ENCODE peak calls at places on chromosomes 3 and 15, in four cellular contexts. H is glutamatergic neuron, F is coronary artery, J is astrocyte of the spinal cord. I is an unnamed sample.

GRCh38 chr3:102671005-102671404 is 236.2 kb downstream of the ZPLD1 start:
- DNase-seq in F (no peak), H (no peak), J (no peak), I (no peak)

GRCh38 chr15:74565381-74566085 is 24.5 kb downstream of the ARID3B start:
- DNase-seq in J (no peak), F (no peak), H (no peak), I (no peak)

GRCh38 chr3:55750525-55750924 is 263.4 kb upstream of the WNT5A start:
- DNase-seq in J (peak), H (no peak), F (no peak), I (peak)

GRCh38 chr3:24387493-24387892 is 107.2 kb downstream of the THRB start:
- DNase-seq in H (no peak), F (no peak), J (peak), I (peak)

GRCh38 chr15:97747342-97747741 is 213.2 kb upstream of the ARRDC4 start:
- DNase-seq in F (no peak), J (no peak), H (no peak), I (no peak)

GRCh38 chr15:78360958-78361714 is 21.0 kb downstream of the CRABP1 start:
- DNase-seq in F (no peak), H (no peak), J (no peak), I (no peak)

GRCh38 chr3:100900671-100901070 is 92.5 kb downstream of the ABI3BP start:
- DNase-seq in J (no peak), H (no peak), F (no peak), I (no peak)

GRCh38 chr15:68384451-68385239 is 47.3 kb downstream of the ITGA11 start:
- DNase-seq in F (peak), H (no peak), J (peak), I (peak)

GRCh38 chr3:193859195-193859594 is 266.2 kb downstream of the OPA1 start:
- DNase-seq in F (no peak), H (no peak), J (no peak), I (no peak)

GRCh38 chr3:157239082-157239704 is 79.2 kb upstream of the CCNL1 start:
- DNase-seq in H (peak), J (peak), F (no peak), I (peak)

GRCh38 chr3:125059488-125060245 is 3.9 kb upstream of the HEG1 start:
- DNase-seq in H (no peak), J (no peak), F (no peak), I (no peak)

GRCh38 chr15:52357949-52358348 is 62.3 kb upstream of the MYO5C start:
- DNase-seq in F (no peak), J (no peak), H (no peak), I (no peak)

GRCh38 chr3:129056832-129057231 is 3.7 kb upstream of the GP9 start:
- DNase-seq in J (no peak), H (no peak), F (no peak), I (no peak)

GRCh38 chr3:190044142-190044541 is 76.6 kb downstream of the P3H2 start:
- DNase-seq in F (no peak), H (no peak), J (peak), I (peak)

GRCh38 chr3:67646586-67647234 is 7.7 kb downstream of the SUCLG2 start:
- DNase-seq in F (no peak), J (peak), H (no peak), I (no peak)

GRCh38 chr3:58487140-58487886 is 4.6 kb upstream of the KCTD6 start:
- DNase-seq in J (peak), F (no peak), H (no peak), I (peak)

GRCh38 chr3:13470894-13471574 is 9.1 kb upstream of the HDAC11 start:
- DNase-seq in J (no peak), H (no peak), F (no peak), I (no peak)

GRCh38 chr3:12187448-12188327 is 29.0 kb upstream of the TIMP4 start:
- DNase-seq in J (peak), H (no peak), F (no peak), I (peak)

GRCh38 chr3:98824256-98824655 is 61.1 kb downstream of the ST3GAL6 start:
- DNase-seq in H (no peak), J (no peak), F (no peak), I (no peak)

GRCh38 chr3:176953106-176954080 is 243.9 kb downstream of the TBL1XR1 start:
- DNase-seq in H (no peak), J (peak), F (no peak), I (peak)

GRCh38 chr15:72535911-72536310 is 61.8 kb downstream of the ARIH1 start:
- DNase-seq in F (no peak), H (no peak), J (no peak), I (no peak)

GRCh38 chr3:101643861-101644613 is 32.9 kb downstream of the ZBTB11 start:
- DNase-seq in F (no peak), J (peak), H (no peak), I (peak)

GRCh38 chr3:9349321-9350117 is 13.3 kb upstream of the THUMPD3 start:
- DNase-seq in J (peak), H (no peak), F (no peak), I (peak)

GRCh38 chr15:27057904-27058645 is 87.1 kb downstream of the GABRG3 start:
- DNase-seq in H (no peak), J (peak), F (no peak), I (no peak)

GRCh38 chr3:21718161-21718765 is 32.7 kb downstream of the ZNF385D start:
- DNase-seq in F (peak), J (peak), H (no peak), I (peak)

GRCh38 chr3:37456270-37456708 is 281.9 kb upstream of the LRRFIP2 start:
- DNase-seq in H (no peak), J (no peak), F (peak), I (no peak)

GRCh38 chr15:78415284-78415683 is 22.7 kb upstream of the IREB2 start:
- DNase-seq in H (no peak), F (no peak), J (peak), I (peak)

GRCh38 chr15:94086360-94086759 is 145.0 kb upstream of the MCTP2 start:
- DNase-seq in F (no peak), H (no peak), J (peak), I (no peak)

GRCh38 chr3:69772152-69772867 is 33.0 kb downstream of the MITF start:
- DNase-seq in J (no peak), H (no peak), F (no peak), I (no peak)

GRCh38 chr15:98923159-98923558 is 84.4 kb downstream of the PGPEP1L start:
- DNase-seq in J (no peak), F (no peak), H (no peak), I (no peak)

GRCh38 chr3:194879991-194880939 is 194.6 kb downstream of the FAM43A start:
- DNase-seq in H (peak), F (no peak), J (peak), I (no peak)

GRCh38 chr3:178709047-178709446 is 172.8 kb downstream of the KCNMB2 start:
- DNase-seq in F (no peak), H (no peak), J (peak), I (no peak)

GRCh38 chr15:101530224-101530958 is 40.9 kb upstream of the PCSK6 start:
- DNase-seq in J (no peak), H (no peak), F (no peak), I (no peak)

GRCh38 chr3:156812521-156813335 is 13.4 kb upstream of the LEKR1 start:
- DNase-seq in J (peak), F (no peak), H (no peak), I (peak)

GRCh38 chr15:25332306-25332705 is 106.5 kb downstream of the UBE3A start:
- DNase-seq in F (no peak), J (no peak), H (no peak), I (no peak)

GRCh38 chr15:40337597-40337996 is 3.1 kb downstream of the CCDC9B start:
- DNase-seq in H (no peak), J (no peak), F (no peak), I (no peak)

GRCh38 chr3:115784739-115785571 is 161.6 kb downstream of the GAP43 start:
- DNase-seq in H (peak), J (peak), F (no peak), I (peak)

GRCh38 chr3:127588675-127589577 is 1.6 kb downstream of the TPRA1 start:
- DNase-seq in H (no peak), J (peak), F (no peak), I (peak)

GRCh38 chr3:171168086-171168485 is 141.6 kb upstream of the SLC2A2 start:
- DNase-seq in J (peak), H (no peak), F (no peak), I (peak)

I was measured in kidney glomerular epithelial cell.